ENCODE peak calls at places on chromosomes 13 and 19, in five cellular contexts. S is colonic mucosa, U is pancreas, I is mesendoderm, D is tibial artery. O is an unnamed sample.

GRCh38 chr13:112215871-112216270 is 148.9 kb downstream of the SOX1 start:
- DNase-seq in S (no peak), U (no peak), I (no peak), D (no peak), O (no peak)

GRCh38 chr13:95300625-95301134 is 571 bp downstream of the ABCC4 start:
- DNase-seq in S (peak; percentile 61), U (peak; percentile 25), I (peak; percentile 35), D (peak; percentile 69), O (peak; percentile 76)

GRCh38 chr19:17711851-17712250 is 7.4 kb upstream of the MAP1S start:
- DNase-seq in S (no peak), U (no peak), I (no peak), D (no peak), O (no peak)

GRCh38 chr19:43406297-43406696 is 8.4 kb upstream of the TEX101 start:
- DNase-seq in S (no peak), U (no peak), I (no peak), D (no peak), O (no peak)

GRCh38 chr13:100733261-100733660 is 58.7 kb upstream of the TMTC4 start:
- DNase-seq in S (no peak), U (no peak), I (no peak), D (no peak), O (no peak)

GRCh38 chr13:69324109-69324886 is 783.3 kb upstream of the ATXN8OS start:
- DNase-seq in S (no peak), U (no peak), I (no peak), D (no peak), O (no peak)

GRCh38 chr13:110963554-110963970 is 48.7 kb upstream of the ANKRD10 start:
- DNase-seq in S (no peak), U (no peak), I (no peak), D (no peak), O (no peak)

GRCh38 chr13:66033924-66034323 is 1196.2 kb downstream of the PCDH9 start:
- DNase-seq in S (no peak), U (no peak), I (no peak), D (no peak), O (no peak)

GRCh38 chr13:52411629-52412028 is 5.7 kb upstream of the THSD1 start:
- DNase-seq in S (no peak), U (no peak), I (no peak), D (no peak), O (no peak)

GRCh38 chr19:37963190-37963947 is 56.4 kb downstream of the SIPA1L3 start:
- DNase-seq in S (no peak), U (no peak), I (no peak), D (no peak), O (no peak)

GRCh38 chr19:16867211-16867610 is 21.6 kb upstream of the F2RL3 start:
- DNase-seq in S (no peak), U (no peak), I (no peak), D (no peak), O (no peak)

GRCh38 chr19:389246-389934 is 19.6 kb downstream of the C2CD4C start:
- DNase-seq in S (no peak), U (no peak), I (no peak), D (no peak), O (peak; percentile 36)

GRCh38 chr19:7857727-7858701 is 16.2 kb downstream of the PRR36 start:
- DNase-seq in S (no peak), U (no peak), I (peak; percentile 92), D (no peak), O (no peak)

GRCh38 chr13:27170521-27171243 is 929 bp downstream of the USP12 start:
- DNase-seq in S (peak; percentile 50), U (peak; percentile 47), I (peak; percentile 75), D (no peak), O (peak; percentile 63)

GRCh38 chr13:99655351-99656091 is 154.2 kb downstream of the TM9SF2 start:
- DNase-seq in S (peak; percentile 14), U (no peak), I (peak; percentile 55), D (no peak), O (no peak)

GRCh38 chr19:19505669-19506326 is 9.6 kb downstream of the TSSK6 start:
- DNase-seq in S (no peak), U (no peak), I (no peak), D (no peak), O (no peak)

GRCh38 chr19:44891016-44891882 is at the start of gene TOMM40:
- DNase-seq in S (no peak), U (peak; percentile 100), I (peak; percentile 70), D (no peak), O (peak; percentile 100)

GRCh38 chr19:4406626-4407025 is 4.2 kb downstream of the CHAF1A start:
- DNase-seq in S (no peak), U (no peak), I (no peak), D (no peak), O (no peak)

GRCh38 chr19:52542984-52543664 is 15.7 kb downstream of the ZNF808 start:
- DNase-seq in S (no peak), U (no peak), I (no peak), D (no peak), O (no peak)

GRCh38 chr13:35695411-35695810 is 218.9 kb upstream of the MAB21L1 start:
- DNase-seq in S (no peak), U (no peak), I (no peak), D (no peak), O (no peak)

GRCh38 chr13:62193919-62194318 is 778.3 kb upstream of the PCDH20 start:
- DNase-seq in S (no peak), U (no peak), I (peak; percentile 13), D (no peak), O (no peak)

GRCh38 chr19:55626350-55626749 is 2.0 kb upstream of the ZNF784 start:
- DNase-seq in S (no peak), U (no peak), I (no peak), D (no peak), O (no peak)

GRCh38 chr13:110811008-110811720 is 97.7 kb downstream of the ING1 start:
- DNase-seq in S (no peak), U (no peak), I (no peak), D (peak; percentile 27), O (no peak)

DNA sequence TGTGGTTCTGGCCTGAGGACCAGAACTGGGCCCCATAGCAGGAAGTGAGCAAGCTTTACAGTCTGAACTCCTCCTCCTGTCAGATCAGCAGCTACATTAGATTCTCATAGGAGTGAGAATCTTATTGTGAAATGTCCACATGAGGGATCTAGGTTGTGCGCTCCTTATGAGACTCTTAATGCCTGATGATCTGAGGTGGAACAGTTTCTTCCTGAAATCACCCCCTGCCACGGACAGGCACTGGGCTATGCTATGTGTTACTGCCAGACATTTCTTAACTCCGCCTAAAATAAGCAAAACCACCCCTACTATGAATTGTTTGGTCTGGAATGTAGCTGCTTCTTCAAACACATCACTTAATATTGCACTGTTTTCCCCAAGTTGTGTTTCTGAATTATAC is 4.6 kb downstream of the FBXL3 start:
- DNase-seq in S (no peak), U (no peak), I (no peak), D (no peak), O (no peak)
- H3K4me3 ChIP-seq in S (no peak overlapping the region), U (no peak overlapping the region), I (no peak overlapping the region), D (peak overlapping the region; percentile 100), O (no peak overlapping the region)

GRCh38 chr13:113746143-113746525 is 12.9 kb upstream of the TMEM255B start:
- DNase-seq in S (peak; percentile 44), U (no peak), I (no peak), D (no peak), O (no peak)

GRCh38 chr13:113746671-113747070 is 12.4 kb upstream of the TMEM255B start:
- DNase-seq in S (no peak), U (no peak), I (no peak), D (no peak), O (peak; percentile 32)

GRCh38 chr13:113748862-113749451 is 10.1 kb upstream of the TMEM255B start:
- DNase-seq in S (no peak), U (no peak), I (no peak), D (no peak), O (peak; percentile 39)

GRCh38 chr13:113748101-113748861 is 10.7 kb upstream of the TMEM255B start:
- DNase-seq in S (no peak), U (no peak), I (no peak), D (no peak), O (peak; percentile 35)

GRCh38 chr13:113747291-113747833 is 11.7 kb upstream of the TMEM255B start:
- DNase-seq in S (no peak), U (no peak), I (no peak), D (no peak), O (peak; percentile 34)
- H3K36me3 ChIP-seq in S (no peaks in the 10 kb centered on the region), U (no peaks in the 10 kb centered on the region), I (no peaks in the 10 kb centered on the region), D (no peaks in the 10 kb centered on the region), O (no peaks in the 10 kb centered on the region)

GRCh38 chr19:10517361-10517759 is at the start of gene S1PR5:
- DNase-seq in S (no peak), U (peak; percentile 52), I (peak; percentile 58), D (no peak), O (no peak)

GRCh38 chr19:10516064-10516385 is 1.2 kb downstream of the S1PR5 start:
- DNase-seq in S (no peak), U (no peak), I (no peak), D (no peak), O (no peak)

GRCh38 chr19:10518444-10519361 is 1.5 kb upstream of the S1PR5 start:
- DNase-seq in S (no peak), U (peak; percentile 51), I (no peak), D (no peak), O (no peak)

GRCh38 chr19:10517760-10518443 is 655 bp upstream of the S1PR5 start:
- DNase-seq in S (no peak), U (no peak), I (peak; percentile 71), D (no peak), O (no peak)

DNA sequence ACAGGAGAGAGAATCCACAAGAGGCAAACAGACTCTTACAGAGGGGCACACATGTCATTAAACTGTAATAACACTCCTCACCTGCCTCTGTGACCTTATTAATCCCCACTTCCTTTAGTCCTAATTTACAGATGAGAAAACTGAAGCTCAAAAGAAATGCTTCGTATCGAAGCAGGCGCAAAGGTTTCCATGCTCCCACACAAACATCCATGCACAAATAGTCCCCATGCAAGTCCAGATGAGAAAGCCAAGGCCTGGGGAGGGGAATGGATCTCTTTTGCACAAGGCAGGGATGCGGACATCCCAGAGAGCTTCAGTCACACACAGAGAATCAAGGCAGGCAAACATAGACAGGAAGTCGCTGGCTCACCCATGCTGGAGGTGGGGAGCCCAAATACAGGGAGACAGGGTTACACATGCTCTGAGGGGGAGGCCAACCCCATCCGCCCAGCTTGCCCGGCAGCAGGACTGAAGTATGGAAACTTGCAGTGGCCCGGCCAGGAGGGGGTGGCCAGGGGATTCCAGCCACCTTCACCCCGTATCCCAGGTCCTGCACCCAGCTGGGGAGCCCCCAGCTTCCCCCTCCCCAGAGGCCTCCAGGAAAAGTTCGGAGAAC is 468 bp downstream of the S1PR5 start:
- DNase-seq in S (no peak), U (no peak), I (no peak), D (no peak), O (no peak)
- H3K4me3 ChIP-seq in S (peak overlapping the region; percentile 11), U (peak overlapping the region; percentile 57), I (peak overlapping the region; percentile 31), D (peak overlapping the region; percentile 42), O (peak overlapping the region; percentile 43)

DNA sequence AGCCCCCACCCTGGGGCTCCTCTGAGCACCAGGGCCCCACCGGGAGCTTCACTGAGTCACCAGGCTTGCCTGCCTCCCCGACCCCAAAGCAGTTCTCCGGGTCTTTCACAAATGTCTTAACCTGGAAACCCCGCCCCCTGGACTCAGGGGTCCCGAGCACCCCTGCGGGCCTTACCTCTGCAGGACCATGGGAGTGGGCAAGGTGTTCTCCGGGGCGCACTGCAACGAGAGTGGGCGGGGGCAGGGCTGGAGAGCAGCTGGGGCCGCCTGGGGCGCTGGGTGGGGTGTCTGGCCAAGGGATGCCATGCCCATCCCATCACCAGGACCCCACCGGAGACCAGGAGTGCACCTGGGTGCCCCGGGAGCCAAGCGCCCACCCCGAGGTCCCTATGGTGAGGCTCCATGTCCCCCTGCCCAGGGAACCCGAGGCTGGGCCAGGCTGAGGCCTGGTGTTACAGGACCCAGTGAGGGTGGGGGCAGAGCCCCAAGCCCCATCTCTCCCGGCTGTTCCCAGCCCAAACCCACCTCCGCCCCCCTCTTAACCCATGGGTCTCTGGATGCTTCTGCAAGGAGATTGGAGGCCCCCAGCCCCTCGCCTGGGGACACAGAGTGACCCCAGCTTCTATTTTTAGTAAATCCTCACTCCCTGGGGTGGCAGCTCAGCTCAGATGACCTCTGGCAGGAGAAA is 10.9 kb downstream of the MKNK2 start:
- DNase-seq in S (no peak), U (peak; percentile 43), I (no peak), D (no peak), O (no peak)
- H3K36me3 ChIP-seq in S (peaks cover 28% of the 10 kb centered on the region), U (peaks cover 30% of the 10 kb centered on the region), I (peaks cover 11% of the 10 kb centered on the region), D (peaks cover 69% of the 10 kb centered on the region), O (peaks cover 67% of the 10 kb centered on the region)